ENCODE peak calls at places on chromosomes 16 and 17, in six cellular contexts. Q is K562, O is HL-60, C is H1, F is spleen, L is stomach. W is an unnamed sample.

GRCh38 chr17:43637563-43638323 is 24.0 kb downstream of the MEOX1 start:
- DNase-seq in Q (no peak), O (no peak), C (no peak), F (no peak), L (no peak), W (no peak)

GRCh38 chr16:68367034-68367433 is 56.2 kb downstream of the PRMT7 start:
- DNase-seq in Q (peak; percentile 77), O (no peak), C (peak; percentile 87), F (no peak), L (peak; percentile 48), W (no peak)

GRCh38 chr16:15874745-15875314 is 13.6 kb downstream of the CEP20 start:
- DNase-seq in Q (peak; percentile 60), O (no peak), C (peak; percentile 59), F (no peak), L (peak; percentile 59), W (peak; percentile 71)

GRCh38 chr17:51046527-51047384 is 73.9 kb downstream of the SPAG9 start:
- DNase-seq in Q (peak; percentile 18), O (no peak), C (peak; percentile 75), F (no peak), L (no peak), W (no peak)

GRCh38 chr17:74282587-74283370 is 8.7 kb downstream of the DNAI2 start:
- DNase-seq in Q (peak; percentile 64), O (no peak), C (no peak), F (no peak), L (no peak), W (no peak)

GRCh38 chr17:27346228-27346899 is 52.5 kb downstream of the WSB1 start:
- DNase-seq in Q (peak; percentile 68), O (no peak), C (no peak), F (no peak), L (no peak), W (no peak)

GRCh38 chr17:4945176-4945943 is 3.0 kb downstream of the PFN1 start:
- DNase-seq in Q (peak; percentile 87), O (peak; percentile 67), C (peak; percentile 58), F (peak; percentile 91), L (peak; percentile 79), W (peak; percentile 83)

GRCh38 chr17:54439816-54440215 is 460.8 kb upstream of the TOM1L1 start:
- DNase-seq in Q (no peak), O (no peak), C (no peak), F (no peak), L (no peak), W (no peak)

GRCh38 chr16:88886915-88887521 is 20.6 kb upstream of the PABPN1L start:
- DNase-seq in Q (no peak), O (no peak), C (no peak), F (no peak), L (peak; percentile 47), W (no peak)

GRCh38 chr17:42227849-42228696 is 33.8 kb upstream of the GHDC start:
- DNase-seq in Q (no peak), O (no peak), C (no peak), F (no peak), L (no peak), W (no peak)

GRCh38 chr16:7268182-7268581 is 64.5 kb upstream of the RBFOX1 start:
- DNase-seq in Q (peak; percentile 41), O (no peak), C (peak; percentile 78), F (no peak), L (no peak), W (peak; percentile 30)

GRCh38 chr16:23865853-23866252 is 30.1 kb downstream of the PRKCB start:
- DNase-seq in Q (no peak), O (no peak), C (no peak), F (no peak), L (no peak), W (no peak)

GRCh38 chr16:71540-72341 is 690 bp downstream of the RHBDF1 start:
- DNase-seq in Q (peak; percentile 41), O (no peak), C (peak; percentile 85), F (no peak), L (peak; percentile 57), W (no peak)

GRCh38 chr17:81027038-81027437 is 7.9 kb upstream of the BAIAP2 start:
- DNase-seq in Q (no peak), O (no peak), C (no peak), F (peak; percentile 69), L (no peak), W (no peak)

GRCh38 chr17:900336-900735 is 79.2 kb downstream of the NXN start:
- DNase-seq in Q (no peak), O (no peak), C (no peak), F (no peak), L (no peak), W (no peak)

GRCh38 chr16:69589434-69590269 is 23.9 kb downstream of the NFAT5 start:
- DNase-seq in Q (peak; percentile 65), O (no peak), C (no peak), F (no peak), L (no peak), W (no peak)

GRCh38 chr16:64717871-64718270 is 404.0 kb downstream of the CDH11 start:
- DNase-seq in Q (no peak), O (no peak), C (no peak), F (no peak), L (no peak), W (no peak)

GRCh38 chr16:46904471-46904870 is 20.3 kb downstream of the GPT2 start:
- DNase-seq in Q (no peak), O (no peak), C (no peak), F (no peak), L (no peak), W (no peak)

GRCh38 chr16:46899443-46900143 is 15.4 kb downstream of the GPT2 start:
- DNase-seq in Q (no peak), O (no peak), C (no peak), F (no peak), L (no peak), W (no peak)

GRCh38 chr16:46903255-46903905 is 19.2 kb downstream of the GPT2 start:
- DNase-seq in Q (no peak), O (no peak), C (no peak), F (no peak), L (no peak), W (no peak)

GRCh38 chr16:46900464-46901235 is 16.5 kb downstream of the GPT2 start:
- DNase-seq in Q (no peak), O (no peak), C (no peak), F (no peak), L (no peak), W (no peak)

DNA sequence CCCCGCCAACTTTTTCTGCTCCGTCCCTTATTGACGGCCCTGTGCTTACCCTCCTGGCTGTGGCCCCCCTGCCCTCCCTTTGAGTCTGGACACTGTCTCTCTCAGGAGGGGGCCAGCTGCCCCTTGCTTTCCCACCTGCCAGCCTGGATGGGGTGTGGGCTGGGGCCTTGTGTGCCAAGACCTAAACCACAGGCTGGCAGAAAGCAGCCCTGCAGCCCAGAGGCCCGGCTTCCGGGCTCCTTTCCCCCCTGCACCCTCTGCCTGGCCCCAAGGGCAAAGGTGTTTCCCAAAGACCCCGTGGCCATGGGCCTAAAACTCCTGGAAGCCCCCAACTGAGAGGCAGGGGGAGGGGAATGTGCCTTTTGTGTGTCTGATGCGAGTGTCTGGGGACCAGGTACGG is 17.5 kb downstream of the GPT2 start:
- DNase-seq in Q (no peak), O (no peak), C (no peak), F (no peak), L (no peak), W (no peak)
- TF ChIP-seq POLR2AphosphoS5 in Q (no peak), O (no peak), C (no peak), F (no peak), L (no peak), W (no peak)

DNA sequence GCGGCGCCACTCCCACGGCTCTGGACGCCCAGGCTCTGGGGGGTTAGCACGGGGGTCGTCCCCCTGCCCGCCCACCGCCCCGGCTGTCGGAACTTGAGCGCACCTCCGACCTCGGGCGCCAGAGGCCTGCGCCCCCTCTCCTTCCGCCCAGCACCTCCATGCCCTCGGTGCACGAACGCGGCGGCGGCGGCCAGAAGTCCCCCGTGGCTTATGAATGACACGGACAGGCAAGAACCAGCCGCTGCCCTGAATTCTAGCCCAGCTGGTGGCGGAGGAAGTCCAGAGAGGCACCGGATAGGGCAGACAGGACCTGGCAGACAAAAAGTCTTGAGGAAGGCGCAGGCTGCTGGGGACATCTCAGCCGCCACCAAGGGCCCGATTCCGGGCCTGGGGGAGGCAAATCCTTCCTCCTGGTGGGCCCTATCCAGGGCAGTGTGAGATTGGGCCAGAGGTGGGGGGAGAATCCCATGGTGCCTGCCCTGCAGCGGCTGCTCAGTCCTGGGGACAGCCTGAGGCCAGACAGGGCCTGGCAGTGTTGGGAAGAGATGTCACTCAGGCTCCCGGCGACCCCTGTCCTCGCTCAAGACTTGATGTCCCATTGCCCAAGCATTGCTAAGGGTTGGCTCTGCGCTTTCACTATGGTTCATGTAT is 897 bp upstream of the CYGB start:
- DNase-seq in Q (no peak), O (no peak), C (no peak), F (peak; percentile 70), L (no peak), W (no peak)
- TF ChIP-seq CTCF in Q (no peak), O (no peak), C (no peak), F (no peak), L (no peak), W (no peak)

GRCh38 chr16:84833542-84834402 is 14.0 kb downstream of the CRISPLD2 start:
- DNase-seq in Q (no peak), O (no peak), C (no peak), F (no peak), L (no peak), W (no peak)

GRCh38 chr16:84838383-84838948 is 18.7 kb downstream of the CRISPLD2 start:
- DNase-seq in Q (no peak), O (no peak), C (no peak), F (no peak), L (no peak), W (no peak)

GRCh38 chr16:84836967-84837366 is 17.2 kb downstream of the CRISPLD2 start:
- DNase-seq in Q (no peak), O (no peak), C (no peak), F (no peak), L (no peak), W (no peak)

GRCh38 chr16:84834403-84834772 is 14.6 kb downstream of the CRISPLD2 start:
- DNase-seq in Q (no peak), O (no peak), C (no peak), F (no peak), L (no peak), W (no peak)

DNA sequence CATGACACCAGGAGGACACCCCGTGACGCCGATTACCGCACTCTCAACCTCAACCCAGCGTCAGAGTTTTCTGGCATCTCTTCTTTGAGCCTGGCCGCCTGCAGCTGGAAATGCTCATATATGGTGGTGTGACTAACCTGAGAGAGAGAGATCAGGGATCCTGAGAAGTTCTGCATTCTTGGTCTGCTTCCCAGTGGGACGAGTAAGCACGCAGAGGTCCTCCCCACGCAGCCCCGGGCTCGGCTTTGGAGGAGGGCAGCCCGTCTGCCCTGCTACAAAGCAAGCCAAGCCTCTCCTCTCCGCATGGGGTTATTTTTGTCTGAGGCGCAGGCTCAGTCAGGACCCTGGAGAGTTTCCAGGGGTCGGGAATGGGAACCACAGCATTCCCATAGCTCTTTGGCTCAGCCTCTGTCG is 16.5 kb downstream of the CRISPLD2 start:
- DNase-seq in Q (no peak), O (no peak), C (peak; percentile 72), F (no peak), L (peak; percentile 51), W (no peak)
- TF ChIP-seq POLR2AphosphoS5 in Q (no peak), O (no peak), C (no peak), F (peak; percentile 83), L (peak; percentile 76), W (no peak)

DNA sequence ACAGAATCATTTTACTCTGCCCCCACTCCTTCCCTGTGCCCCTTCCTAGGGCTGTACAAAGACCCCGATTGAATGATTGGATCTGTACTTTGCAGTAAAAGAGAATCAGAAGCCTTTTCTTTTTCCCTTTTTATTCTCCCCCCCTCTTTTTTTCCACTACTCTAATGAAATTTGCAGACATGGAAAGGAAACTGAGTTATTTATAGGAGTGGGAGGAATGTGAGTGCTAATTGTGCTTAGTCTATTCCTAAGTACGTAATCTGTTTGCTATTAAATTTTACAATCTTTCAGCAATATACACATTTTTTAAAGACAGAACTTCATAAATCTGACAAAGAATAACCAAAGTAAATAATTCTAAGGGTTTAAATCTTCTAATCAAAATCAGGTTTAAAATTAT is 314.3 kb downstream of the MAP2K6 start:
- DNase-seq in Q (no peak), O (no peak), C (no peak), F (no peak), L (no peak), W (no peak)
- TF ChIP-seq CTCF in Q (no peak), O (no peak), C (no peak), F (no peak), L (no peak), W (no peak)

W was measured in Panc1.